ENCODE peak calls at places on chromosomes 2 and 18, in nine cellular contexts. U is colonic mucosa, G is tibial nerve, H is testis, W is transverse colon, M is mesothelial cell of epicardium, T is foreskin keratinocyte, F is GM23338, V is body of pancreas. P is an unnamed sample.

GRCh38 chr2:65261676-65262075 is 34.0 kb downstream of the ACTR2 start:
- DNase-seq in H (no peak), U (no peak), T (no peak), F (no peak), G (no peak), V (no peak), M (no peak), W (no peak), P (no peak)

GRCh38 chr2:70984576-70985282 is 6.3 kb downstream of the ANKRD53 start:
- DNase-seq in M (no peak), H (peak; percentile 42), T (no peak), W (peak; percentile 70), U (peak; percentile 69), F (peak; percentile 82), V (peak; percentile 67), G (no peak), P (no peak)

GRCh38 chr2:239151201-239152131 is 249.4 kb downstream of the HDAC4 start:
- DNase-seq in F (no peak), M (no peak), H (peak; percentile 71), V (peak; percentile 7), T (no peak), U (no peak), W (peak; percentile 10), G (peak; percentile 19), P (peak; percentile 89)

GRCh38 chr2:176553685-176554106 is 284.5 kb downstream of the MTX2 start:
- DNase-seq in G (peak; percentile 42), M (no peak), T (peak; percentile 35), U (peak; percentile 68), W (peak; percentile 68), H (peak; percentile 79), F (peak; percentile 54), V (peak; percentile 48), P (peak; percentile 6)

GRCh38 chr2:20334645-20335203 is 15.9 kb downstream of the PUM2 start:
- DNase-seq in V (no peak), U (no peak), H (no peak), T (no peak), F (no peak), W (no peak), G (no peak), M (no peak), P (no peak)

GRCh38 chr2:205996156-205996555 is 89.8 kb downstream of the INO80D start:
- DNase-seq in U (no peak), T (no peak), G (no peak), H (no peak), V (no peak), M (no peak), F (no peak), W (no peak), P (no peak)

GRCh38 chr2:178190938-178191910 is 3.1 kb upstream of the OSBPL6 start:
- DNase-seq in F (no peak), H (no peak), M (no peak), V (no peak), G (no peak), W (no peak), U (no peak), T (no peak), P (no peak)

GRCh38 chr2:39712953-39713352 is 47.2 kb downstream of the TMEM178A start:
- DNase-seq in G (no peak), W (no peak), V (no peak), U (no peak), M (no peak), H (no peak), F (no peak), T (no peak), P (no peak)

GRCh38 chr2:232482301-232483238 is 5.1 kb downstream of the ECEL1 start:
- DNase-seq in V (no peak), F (no peak), H (no peak), G (no peak), U (no peak), T (no peak), M (no peak), W (no peak), P (no peak)

GRCh38 chr2:73032702-73033097 is 38.8 kb downstream of the SFXN5 start:
- DNase-seq in M (no peak), T (no peak), V (no peak), W (no peak), F (no peak), H (no peak), U (no peak), G (no peak), P (no peak)

GRCh38 chr2:202639233-202639632 is 4.5 kb downstream of the FAM117B start:
- DNase-seq in F (no peak), T (no peak), W (no peak), M (no peak), G (no peak), H (no peak), U (no peak), V (no peak), P (no peak)

GRCh38 chr2:172865422-172865821 is 129.8 kb downstream of the RAPGEF4 start:
- DNase-seq in T (no peak), W (no peak), V (peak; percentile 25), F (peak; percentile 31), U (no peak), M (no peak), G (no peak), H (peak; percentile 18), P (no peak)

GRCh38 chr2:37083873-37084792 is at the start of the genes GPATCH11 and HEATR5B:
- DNase-seq in H (peak; percentile 98), G (peak; percentile 83), U (peak; percentile 96), M (peak; percentile 91), T (peak; percentile 89), W (peak; percentile 97), V (peak; percentile 97), F (peak; percentile 98), P (peak; percentile 95)

GRCh38 chr2:160096414-160096813 is 34.0 kb upstream of the PLA2R1 start:
- DNase-seq in W (no peak), F (no peak), U (no peak), V (no peak), G (no peak), H (no peak), T (no peak), M (no peak), P (no peak)

GRCh38 chr2:181370126-181370525 is 87.1 kb upstream of the ITGA4 start:
- DNase-seq in U (no peak), G (no peak), H (no peak), F (no peak), V (no peak), M (no peak), T (no peak), W (no peak), P (no peak)

GRCh38 chr18:63974991-63975390 is 5.1 kb downstream of the SERPINB8 start:
- DNase-seq in G (no peak), F (peak; percentile 41), T (no peak), V (no peak), W (peak; percentile 37), H (peak; percentile 33), U (peak; percentile 49), M (no peak), P (no peak)
- TF ChIP-seq CTCF in G (no peak), F (peak; percentile 52), T (peak; percentile 60), V (no peak), W (peak; percentile 22), H (no peak), U (peak; percentile 22), M (no peak), P (no peak)

DNA sequence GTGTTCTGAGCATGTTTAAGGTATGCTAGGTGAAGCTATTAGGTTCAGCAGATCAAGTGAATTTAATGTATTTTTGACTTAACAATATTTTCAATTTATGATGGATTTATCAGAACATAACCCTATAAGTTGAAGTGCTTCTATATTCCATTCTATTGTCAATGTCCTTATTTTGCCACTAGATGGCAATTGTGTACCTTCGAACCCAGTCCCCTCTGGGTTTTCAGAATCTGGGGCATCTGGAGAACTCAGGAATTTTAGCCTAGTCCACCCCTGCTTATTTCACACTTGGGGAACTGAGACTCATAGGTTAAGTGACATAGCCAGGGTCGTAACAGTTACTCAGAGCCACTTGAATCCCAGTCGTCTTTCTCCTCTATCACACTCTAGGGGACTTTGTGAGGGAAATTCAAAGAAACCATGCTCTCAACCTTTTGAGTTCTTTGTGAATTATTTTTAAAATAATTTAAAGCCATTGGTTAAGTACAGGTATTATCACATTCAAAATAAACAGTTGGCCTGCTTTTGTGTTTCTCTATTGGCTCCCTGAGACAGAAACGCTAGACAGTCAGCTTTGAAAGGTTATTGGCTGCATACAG is 144.9 kb downstream of the TTC27 start:
- DNase-seq in M (no peak), T (no peak), F (peak; percentile 80), H (no peak), G (no peak), W (no peak), U (no peak), V (no peak), P (no peak)
- TF ChIP-seq CTCF in M (peak; percentile 75), T (peak; percentile 81), F (peak; percentile 84), H (peak; percentile 75), G (peak; percentile 47), W (peak; percentile 51), U (peak; percentile 62), V (peak; percentile 47), P (peak; percentile 63)

GRCh38 chr18:52694804-52695203 is 354.8 kb downstream of the DCC start:
- DNase-seq in M (no peak), G (no peak), T (no peak), H (peak; percentile 39), F (peak; percentile 56), V (no peak), U (no peak), W (peak; percentile 10), P (no peak)
- TF ChIP-seq CTCF in M (peak; percentile 48), G (no peak), T (peak; percentile 45), H (peak; percentile 29), F (peak; percentile 68), V (no peak), U (peak; percentile 16), W (peak; percentile 25), P (no peak)

DNA sequence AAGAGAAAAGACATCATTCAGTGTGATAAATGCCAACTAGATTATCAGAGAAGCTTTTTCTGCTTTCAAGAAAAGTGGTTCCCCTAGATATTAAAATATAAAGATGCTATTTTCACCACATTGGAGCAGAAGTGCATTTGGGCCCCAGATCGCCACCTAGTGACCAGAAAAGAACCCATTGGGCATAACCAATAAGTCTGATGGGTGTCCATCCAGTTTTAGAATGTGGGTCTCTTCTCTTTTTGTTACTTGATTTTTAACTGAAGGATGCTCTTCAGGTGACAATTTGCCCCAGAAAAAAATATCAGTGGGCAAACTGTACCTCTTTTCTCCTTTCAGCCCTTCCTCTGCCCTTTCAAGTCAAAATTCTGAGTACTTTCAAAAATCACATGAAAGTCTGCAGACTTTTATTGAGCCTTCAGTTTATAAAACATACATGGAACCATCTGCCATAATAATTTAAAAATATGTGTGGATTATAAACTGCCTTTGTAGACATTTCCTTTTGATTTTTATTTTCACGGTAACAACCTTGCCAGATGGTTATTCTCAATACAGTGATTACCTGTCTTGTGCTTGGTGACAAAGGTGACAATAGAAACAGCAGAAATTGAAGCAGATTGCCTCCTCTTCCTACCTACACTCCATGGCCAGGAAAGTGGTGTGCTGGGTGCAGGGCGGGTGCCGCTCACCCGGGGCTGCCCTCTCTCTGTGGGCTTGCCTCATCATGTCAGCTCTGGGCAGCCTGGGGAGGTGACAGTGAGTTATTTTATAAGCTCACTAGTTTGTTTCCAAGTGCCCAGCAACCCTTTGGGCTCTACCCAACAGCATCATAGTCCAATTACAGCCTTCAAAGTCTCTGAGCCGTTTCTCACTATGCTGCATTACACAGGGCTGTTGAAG is 124.5 kb downstream of the DCDC2C start:
- DNase-seq in T (peak; percentile 15), V (peak; percentile 20), F (peak; percentile 51), U (no peak), W (no peak), G (no peak), M (no peak), H (peak; percentile 60), P (no peak)
- TF ChIP-seq CTCF in T (peak; percentile 71), V (peak; percentile 32), F (peak; percentile 65), U (no peak), W (peak; percentile 18), G (peak; percentile 26), M (no peak), H (peak; percentile 29), P (no peak)

P was measured in gastrocnemius medialis.